ENCODE peak calls at places on chromosome 20, in eight cellular contexts. G is spleen, A is prostate gland, Z is Panc1, Y is endothelial cell of umbilical vein, D is sigmoid colon, N is upper lobe of left lung, U is HCT116. K is an unnamed sample.

GRCh38 chr20:36312724-36313441 is 6.7 kb downstream of the DLGAP4 start:
- DNase-seq in G (peak; percentile 45), A (no peak), Z (no peak), Y (no peak), D (peak; percentile 37), N (no peak), U (no peak), K (no peak)

GRCh38 chr20:58524814-58525213 is 9.6 kb upstream of the APCDD1L start:
- DNase-seq in G (no peak), A (no peak), Z (no peak), Y (no peak), D (peak; percentile 34), N (no peak), U (no peak), K (no peak)

GRCh38 chr20:61434361-61434781 is 182.3 kb downstream of the CDH4 start:
- DNase-seq in G (no peak), A (no peak), Z (no peak), Y (no peak), D (no peak), N (no peak), U (no peak), K (no peak)

GRCh38 chr20:835220-836045 is 1.9 kb downstream of the FAM110A start:
- DNase-seq in G (peak; percentile 86), A (no peak), Z (no peak), Y (no peak), D (no peak), N (no peak), U (no peak), K (no peak)

GRCh38 chr20:21373436-21373835 is 23.9 kb downstream of the NKX2-4 start:
- DNase-seq in G (no peak), A (no peak), Z (no peak), Y (no peak), D (no peak), N (no peak), U (no peak), K (no peak)

GRCh38 chr20:63977392-63978276 is 1.8 kb downstream of the SAMD10 start:
- DNase-seq in G (peak; percentile 79), A (no peak), Z (no peak), Y (no peak), D (peak; percentile 66), N (no peak), U (no peak), K (no peak)

GRCh38 chr20:5078399-5078958 is 41.3 kb downstream of the PCNA start:
- DNase-seq in G (peak; percentile 93), A (peak; percentile 19), Z (no peak), Y (peak; percentile 72), D (peak; percentile 83), N (peak; percentile 93), U (no peak), K (peak; percentile 83)

GRCh38 chr20:39853664-39854063 is 835.4 kb downstream of the MAFB start:
- DNase-seq in G (no peak), A (no peak), Z (no peak), Y (no peak), D (no peak), N (no peak), U (no peak), K (no peak)

GRCh38 chr20:53668981-53669380 is 75.3 kb upstream of the ZNF217 start:
- DNase-seq in G (no peak), A (no peak), Z (no peak), Y (no peak), D (no peak), N (no peak), U (no peak), K (peak; percentile 70)

GRCh38 chr20:60976139-60976538 is 275.9 kb upstream of the CDH4 start:
- DNase-seq in G (no peak), A (no peak), Z (no peak), Y (no peak), D (no peak), N (no peak), U (no peak), K (no peak)

GRCh38 chr20:37670426-37670825 is 23.4 kb upstream of the CTNNBL1 start:
- DNase-seq in G (no peak), A (no peak), Z (no peak), Y (no peak), D (peak; percentile 73), N (no peak), U (no peak), K (peak; percentile 11)

GRCh38 chr20:31542963-31543362 is 28.7 kb downstream of the HM13 start:
- DNase-seq in G (no peak), A (no peak), Z (no peak), Y (no peak), D (no peak), N (no peak), U (no peak), K (no peak)

GRCh38 chr20:57625181-57625958 is 5.1 kb upstream of the ZBP1 start:
- DNase-seq in G (peak; percentile 70), A (no peak), Z (no peak), Y (no peak), D (no peak), N (no peak), U (no peak), K (no peak)

GRCh38 chr20:61991476-61991875 is 74.2 kb downstream of the TAF4 start:
- DNase-seq in G (no peak), A (no peak), Z (no peak), Y (no peak), D (no peak), N (no peak), U (no peak), K (no peak)

GRCh38 chr20:39264506-39265172 is 302.5 kb downstream of the DHX35 start:
- DNase-seq in G (no peak), A (peak; percentile 16), Z (peak; percentile 52), Y (peak; percentile 72), D (peak; percentile 82), N (peak; percentile 56), U (peak; percentile 60), K (peak; percentile 42)

GRCh38 chr20:46088409-46089075 is 1.2 kb downstream of the NCOA5 start:
- DNase-seq in G (no peak), A (no peak), Z (no peak), Y (peak; percentile 28), D (no peak), N (no peak), U (no peak), K (no peak)

GRCh38 chr20:51529027-51529749 is 13.3 kb downstream of the NFATC2 start:
- DNase-seq in G (no peak), A (no peak), Z (no peak), Y (peak; percentile 30), D (no peak), N (no peak), U (no peak), K (no peak)

GRCh38 chr20:10610266-10610665 is 63.5 kb downstream of the JAG1 start:
- DNase-seq in G (no peak), A (no peak), Z (no peak), Y (no peak), D (no peak), N (no peak), U (no peak), K (no peak)

GRCh38 chr20:10605547-10606195 is 68.1 kb downstream of the JAG1 start:
- DNase-seq in G (no peak), A (no peak), Z (no peak), Y (no peak), D (no peak), N (no peak), U (no peak), K (no peak)

GRCh38 chr20:10611357-10611756 is 62.4 kb downstream of the JAG1 start:
- DNase-seq in G (no peak), A (peak; percentile 33), Z (no peak), Y (peak; percentile 41), D (peak; percentile 85), N (no peak), U (no peak), K (peak; percentile 50)

GRCh38 chr20:10609726-10610125 is 64.1 kb downstream of the JAG1 start:
- DNase-seq in G (no peak), A (no peak), Z (no peak), Y (peak; percentile 39), D (no peak), N (no peak), U (no peak), K (no peak)

DNA sequence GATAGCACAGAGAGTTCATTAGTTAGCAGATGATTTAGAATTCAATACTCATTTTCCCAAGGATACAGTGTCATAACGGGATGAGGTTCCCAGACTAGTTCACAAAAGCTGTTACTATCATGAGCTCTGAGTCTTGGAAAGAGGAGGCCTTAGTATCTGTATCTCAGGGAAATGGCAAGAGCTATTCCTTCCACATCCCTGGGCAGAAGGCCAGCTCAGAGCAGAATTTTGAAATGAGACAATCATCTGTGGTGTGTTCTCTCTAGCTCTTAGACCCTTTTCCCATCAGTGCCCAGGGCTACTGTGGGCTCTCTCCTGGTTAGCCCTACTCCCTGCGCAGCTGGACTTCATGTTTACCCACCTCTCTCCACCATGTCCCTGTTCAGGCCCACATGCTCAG is 64.5 kb downstream of the JAG1 start:
- DNase-seq in G (no peak), A (no peak), Z (no peak), Y (no peak), D (peak; percentile 90), N (no peak), U (no peak), K (no peak)
- TF ChIP-seq POLR2AphosphoS5 in G (no peak), A (no peak), Z (no peak), Y (no peak), D (no peak), N (no peak), U (no peak), K (no peak)

GRCh38 chr20:14526891-14527290 is 189.5 kb upstream of the FLRT3 start:
- DNase-seq in G (no peak), A (no peak), Z (no peak), Y (no peak), D (no peak), N (no peak), U (no peak), K (no peak)
- H3K4me1 ChIP-seq in G (no peaks in the 10 kb centered on the region), A (no peaks in the 10 kb centered on the region), Z (no peaks in the 10 kb centered on the region), Y (no peaks in the 10 kb centered on the region), D (no peaks in the 10 kb centered on the region), N (no peaks in the 10 kb centered on the region), U (no peaks in the 10 kb centered on the region), K (no peaks in the 10 kb centered on the region)

GRCh38 chr20:3042621-3043020 is 801 bp upstream of the GNRH2 start:
- DNase-seq in G (peak; percentile 45), A (no peak), Z (no peak), Y (no peak), D (peak; percentile 83), N (no peak), U (no peak), K (no peak)
- H3K27ac ChIP-seq in G (no peak overlapping the region), A (peak overlapping the region; percentile 63), Z (no peak overlapping the region), Y (no peak overlapping the region), D (peak overlapping the region; percentile 45), N (peak overlapping the region; percentile 69), U (no peak overlapping the region), K (peak overlapping the region; percentile 34)

DNA sequence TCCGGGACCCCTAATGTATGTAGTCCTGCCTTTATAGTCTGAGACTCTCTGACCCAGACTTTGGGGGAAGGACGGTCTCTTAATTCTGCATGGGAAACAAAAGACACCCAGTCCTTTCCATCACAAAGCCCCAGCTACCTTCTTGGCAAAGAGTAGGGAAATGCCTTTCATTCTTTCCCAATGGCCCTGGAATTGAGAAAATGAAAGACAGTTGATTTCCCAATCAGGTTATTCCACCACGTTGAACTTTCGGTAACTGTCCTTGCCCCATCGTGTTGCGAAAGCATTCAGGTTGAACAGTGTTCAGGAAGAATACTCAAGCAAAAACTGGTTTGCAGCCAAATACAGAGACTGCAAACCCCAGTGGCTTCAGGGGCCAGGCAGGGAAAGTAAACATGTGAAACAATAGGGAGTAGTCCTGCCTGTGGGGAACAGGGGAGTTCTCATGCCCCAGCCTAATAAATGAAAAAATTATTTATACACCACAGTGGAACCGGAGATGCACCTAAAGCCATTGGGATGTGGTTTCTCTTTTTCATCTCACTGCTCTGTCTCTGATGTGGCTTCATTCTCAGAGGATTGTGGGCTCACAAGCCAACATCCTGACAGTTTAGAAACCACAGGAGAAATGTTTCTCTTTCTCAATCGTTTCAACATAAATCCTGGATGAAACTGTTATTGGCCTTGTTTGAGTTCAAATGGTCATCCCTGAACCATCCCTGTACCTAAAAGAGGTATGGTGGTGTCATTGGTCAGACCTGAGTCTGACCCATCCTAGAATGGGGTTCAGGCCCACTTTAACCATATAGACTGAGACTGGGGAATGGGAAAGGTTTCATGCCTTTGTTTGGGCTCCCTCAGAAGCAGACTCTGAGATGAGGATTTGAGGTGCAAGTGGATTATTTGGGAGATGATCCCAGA is 44.2 kb upstream of the SLC9A8 start:
- DNase-seq in G (no peak), A (peak; percentile 90), Z (no peak), Y (peak; percentile 92), D (peak; percentile 89), N (peak; percentile 87), U (no peak), K (peak; percentile 56)
- TF ChIP-seq POLR2AphosphoS5 in G (peak; percentile 86), A (peak; percentile 96), Z (no peak), Y (peak; percentile 20), D (peak; percentile 86), N (peak; percentile 100), U (no peak), K (peak; percentile 86)

K was measured in transverse colon.